ENCODE peak calls at places on chromosomes 13 and 19, in five cellular contexts. A is CD4-positive, alpha-beta T cell; C is activated CD4-positive, CD25-positive, alpha-beta regulatory T cell treated with anti-CD3 and anti-CD28 coated beads, Interleukin-2, amount 50 U/mL, for 16 hours; Q is small intestine; S is T follicular helper cell. J is an unnamed sample.

GRCh38 chr13:112819816-112820215 is 130.0 kb downstream of the ATP11A start:
- DNase-seq in A (no peak), C (no peak), Q (no peak), S (no peak), J (no peak)

GRCh38 chr13:21997726-21998125 is 326.9 kb downstream of the FGF9 start:
- DNase-seq in A (no peak), C (no peak), Q (peak), S (no peak), J (no peak)

GRCh38 chr13:50131998-50132936 is 117.0 kb downstream of the KCNRG start:
- DNase-seq in A (peak), C (no peak), Q (no peak), S (no peak), J (peak)

GRCh38 chr19:39128511-39129079 is 3.0 kb downstream of the PAK4 start:
- DNase-seq in A (no peak), C (no peak), Q (peak), S (no peak), J (no peak)

GRCh38 chr19:35714601-35715354 is 3.0 kb upstream of the KMT2B start:
- DNase-seq in A (no peak), C (no peak), Q (no peak), S (no peak), J (no peak)

GRCh38 chr19:28425431-28425931 is 787.5 kb downstream of the UQCRFS1 start:
- DNase-seq in A (no peak), C (no peak), Q (no peak), S (no peak), J (peak)

GRCh38 chr13:32940601-32941000 is 75.6 kb upstream of the KL start:
- DNase-seq in A (no peak), C (no peak), Q (no peak), S (no peak), J (peak)

GRCh38 chr13:97403893-97404683 is 29.9 kb upstream of the RAP2A start:
- DNase-seq in A (no peak), C (no peak), Q (no peak), S (no peak), J (no peak)

GRCh38 chr13:51524312-51524711 is 60.0 kb upstream of the WDFY2 start:
- DNase-seq in A (no peak), C (no peak), Q (no peak), S (no peak), J (no peak)

GRCh38 chr13:105406551-105406950 is 1128.9 kb downstream of the EFNB2 start:
- DNase-seq in A (no peak), C (no peak), Q (no peak), S (no peak), J (no peak)

GRCh38 chr13:20566424-20566916 is 487 bp upstream of the IFT88 start:
- DNase-seq in A (no peak), C (no peak), Q (peak), S (no peak), J (no peak)

GRCh38 chr13:52158629-52159158 is 703 bp downstream of the NEK3 start:
- DNase-seq in A (no peak), C (no peak), Q (peak), S (no peak), J (peak)

GRCh38 chr19:16384688-16385087 is 60.1 kb downstream of the KLF2 start:
- DNase-seq in A (no peak), C (no peak), Q (no peak), S (no peak), J (no peak)

GRCh38 chr19:1748115-1748702 is 5.1 kb upstream of the ONECUT3 start:
- DNase-seq in A (no peak), C (no peak), Q (peak), S (no peak), J (no peak)

GRCh38 chr13:113759525-113760137 is 605 bp downstream of the TMEM255B start:
- DNase-seq in A (no peak), C (no peak), Q (no peak), S (no peak), J (peak)

GRCh38 chr19:32330149-32330548 is 15.3 kb upstream of the ZNF507 start:
- DNase-seq in A (no peak), C (no peak), Q (no peak), S (no peak), J (no peak)

GRCh38 chr13:72290962-72291681 is 424.1 kb upstream of the DACH1 start:
- DNase-seq in A (no peak), C (no peak), Q (no peak), S (no peak), J (peak)

GRCh38 chr13:47256618-47257017 is 359.8 kb upstream of the HTR2A start:
- DNase-seq in A (no peak), C (no peak), Q (no peak), S (no peak), J (peak)

GRCh38 chr13:99971576-99972189 is at the start of gene ZIC5:
- DNase-seq in A (no peak), C (no peak), Q (no peak), S (no peak), J (peak)

GRCh38 chr13:94925263-94925662 is 212.9 kb upstream of the SOX21 start:
- DNase-seq in A (no peak), C (no peak), Q (no peak), S (no peak), J (no peak)

GRCh38 chr13:74287672-74288169 is 153.5 kb upstream of the KLF12 start:
- DNase-seq in A (peak), C (peak), Q (peak), S (peak), J (peak)

GRCh38 chr13:50386527-50387123 is 371.4 kb downstream of the KCNRG start:
- DNase-seq in A (no peak), C (no peak), Q (no peak), S (no peak), J (peak)

GRCh38 chr13:27997904-27998522 is 9.5 kb upstream of the URAD start:
- DNase-seq in A (peak), C (no peak), Q (peak), S (no peak), J (peak)

GRCh38 chr13:26074706-26075105 is 22.9 kb upstream of the SHISA2 start:
- DNase-seq in A (no peak), C (no peak), Q (no peak), S (no peak), J (peak)

GRCh38 chr13:92830821-92831220 is 395.8 kb upstream of the GPC6 start:
- DNase-seq in A (no peak), C (no peak), Q (no peak), S (no peak), J (no peak)

GRCh38 chr19:50266896-50267295 is 62.3 kb downstream of the KCNC3 start:
- DNase-seq in A (no peak), C (no peak), Q (peak), S (no peak), J (no peak)

GRCh38 chr13:75319244-75319643 is 162.7 kb downstream of the TBC1D4 start:
- DNase-seq in A (no peak), C (no peak), Q (no peak), S (no peak), J (peak)

GRCh38 chr19:46974181-46974580 is 45.5 kb upstream of the NPAS1 start:
- DNase-seq in A (no peak), C (no peak), Q (no peak), S (no peak), J (no peak)

GRCh38 chr13:111213964-111214726 is 99.0 kb downstream of the ARHGEF7 start:
- DNase-seq in A (no peak), C (no peak), Q (no peak), S (no peak), J (no peak)

J was measured in astrocyte of the hippocampus.